ENCODE peak calls at places on chromosomes 6 and 20, in seven cellular contexts. One of them, this sample, is unnamed.

GRCh38 chr6:3231213-3232016 is 4.0 kb upstream of the TUBB2B start:
- DNase-seq in MV-4-11: no peak
- DNase-seq in AG09319: peak
- DNase-seq in RPMI7951: peak
- DNase-seq in stimulated activated naive CD8-positive, alpha-beta T cell treated with anti-CD3 and anti-CD28 coated beads, Interleukin-15, Interleukin-2, amounts not matched to agents 100 U/mL and 50 U/mL, for 24 hours: no peak
- DNase-seq in HTR-8/SVneo: peak
- DNase-seq in activated CD8-positive, alpha-beta memory T cell treated with anti-CD3 and anti-CD28 coated beads for 48 hours: no peak
- DNase-seq in this sample: peak

GRCh38 chr6:33700391-33701050 is 11.0 kb downstream of the UQCC2 start:
- DNase-seq in stimulated activated naive CD8-positive, alpha-beta T cell treated with anti-CD3 and anti-CD28 coated beads, Interleukin-15, Interleukin-2, amounts not matched to agents 100 U/mL and 50 U/mL, for 24 hours: peak
- DNase-seq in AG09319: no peak
- DNase-seq in activated CD8-positive, alpha-beta memory T cell treated with anti-CD3 and anti-CD28 coated beads for 48 hours: no peak
- DNase-seq in HTR-8/SVneo: peak
- DNase-seq in MV-4-11: peak
- DNase-seq in RPMI7951: peak
- DNase-seq in this sample: peak

GRCh38 chr20:24608926-24609667 is 139.7 kb downstream of the SYNDIG1 start:
- DNase-seq in RPMI7951: peak
- DNase-seq in HTR-8/SVneo: no peak
- DNase-seq in MV-4-11: peak
- DNase-seq in activated CD8-positive, alpha-beta memory T cell treated with anti-CD3 and anti-CD28 coated beads for 48 hours: no peak
- DNase-seq in stimulated activated naive CD8-positive, alpha-beta T cell treated with anti-CD3 and anti-CD28 coated beads, Interleukin-15, Interleukin-2, amounts not matched to agents 100 U/mL and 50 U/mL, for 24 hours: no peak
- DNase-seq in AG09319: no peak
- DNase-seq in this sample: no peak

GRCh38 chr6:52020961-52021570 is 66.3 kb downstream of the PKHD1 start:
- DNase-seq in HTR-8/SVneo: peak
- DNase-seq in MV-4-11: no peak
- DNase-seq in AG09319: no peak
- DNase-seq in RPMI7951: peak
- DNase-seq in activated CD8-positive, alpha-beta memory T cell treated with anti-CD3 and anti-CD28 coated beads for 48 hours: no peak
- DNase-seq in stimulated activated naive CD8-positive, alpha-beta T cell treated with anti-CD3 and anti-CD28 coated beads, Interleukin-15, Interleukin-2, amounts not matched to agents 100 U/mL and 50 U/mL, for 24 hours: no peak
- DNase-seq in this sample: no peak

GRCh38 chr20:32028647-32029372 is 18.6 kb downstream of the CCM2L start:
- DNase-seq in AG09319: no peak
- DNase-seq in stimulated activated naive CD8-positive, alpha-beta T cell treated with anti-CD3 and anti-CD28 coated beads, Interleukin-15, Interleukin-2, amounts not matched to agents 100 U/mL and 50 U/mL, for 24 hours: no peak
- DNase-seq in HTR-8/SVneo: no peak
- DNase-seq in activated CD8-positive, alpha-beta memory T cell treated with anti-CD3 and anti-CD28 coated beads for 48 hours: no peak
- DNase-seq in MV-4-11: no peak
- DNase-seq in RPMI7951: no peak
- DNase-seq in this sample: no peak

GRCh38 chr20:11652128-11652527 is 265.6 kb upstream of the BTBD3 start:
- DNase-seq in activated CD8-positive, alpha-beta memory T cell treated with anti-CD3 and anti-CD28 coated beads for 48 hours: no peak
- DNase-seq in AG09319: no peak
- DNase-seq in RPMI7951: no peak
- DNase-seq in stimulated activated naive CD8-positive, alpha-beta T cell treated with anti-CD3 and anti-CD28 coated beads, Interleukin-15, Interleukin-2, amounts not matched to agents 100 U/mL and 50 U/mL, for 24 hours: no peak
- DNase-seq in HTR-8/SVneo: no peak
- DNase-seq in MV-4-11: no peak
- DNase-seq in this sample: no peak

GRCh38 chr20:40669692-40670091 is 19.3 kb downstream of the MAFB start:
- DNase-seq in activated CD8-positive, alpha-beta memory T cell treated with anti-CD3 and anti-CD28 coated beads for 48 hours: no peak
- DNase-seq in AG09319: no peak
- DNase-seq in MV-4-11: no peak
- DNase-seq in HTR-8/SVneo: no peak
- DNase-seq in RPMI7951: peak
- DNase-seq in stimulated activated naive CD8-positive, alpha-beta T cell treated with anti-CD3 and anti-CD28 coated beads, Interleukin-15, Interleukin-2, amounts not matched to agents 100 U/mL and 50 U/mL, for 24 hours: no peak
- DNase-seq in this sample: no peak

GRCh38 chr6:140824595-140824994 is 1308.1 kb upstream of the GJE1 start:
- DNase-seq in MV-4-11: no peak
- DNase-seq in RPMI7951: no peak
- DNase-seq in HTR-8/SVneo: no peak
- DNase-seq in AG09319: peak
- DNase-seq in stimulated activated naive CD8-positive, alpha-beta T cell treated with anti-CD3 and anti-CD28 coated beads, Interleukin-15, Interleukin-2, amounts not matched to agents 100 U/mL and 50 U/mL, for 24 hours: no peak
- DNase-seq in activated CD8-positive, alpha-beta memory T cell treated with anti-CD3 and anti-CD28 coated beads for 48 hours: no peak
- DNase-seq in this sample: no peak

GRCh38 chr20:14925286-14925685 is 587.9 kb upstream of the FLRT3 start:
- DNase-seq in stimulated activated naive CD8-positive, alpha-beta T cell treated with anti-CD3 and anti-CD28 coated beads, Interleukin-15, Interleukin-2, amounts not matched to agents 100 U/mL and 50 U/mL, for 24 hours: no peak
- DNase-seq in MV-4-11: no peak
- DNase-seq in HTR-8/SVneo: no peak
- DNase-seq in AG09319: no peak
- DNase-seq in RPMI7951: no peak
- DNase-seq in activated CD8-positive, alpha-beta memory T cell treated with anti-CD3 and anti-CD28 coated beads for 48 hours: no peak
- DNase-seq in this sample: no peak

GRCh38 chr6:151141685-151142084 is 98.1 kb upstream of the AKAP12 start:
- DNase-seq in RPMI7951: peak
- DNase-seq in stimulated activated naive CD8-positive, alpha-beta T cell treated with anti-CD3 and anti-CD28 coated beads, Interleukin-15, Interleukin-2, amounts not matched to agents 100 U/mL and 50 U/mL, for 24 hours: no peak
- DNase-seq in HTR-8/SVneo: no peak
- DNase-seq in activated CD8-positive, alpha-beta memory T cell treated with anti-CD3 and anti-CD28 coated beads for 48 hours: no peak
- DNase-seq in AG09319: no peak
- DNase-seq in MV-4-11: no peak
- DNase-seq in this sample: no peak

GRCh38 chr6:42099340-42100028 is 42.9 kb downstream of the C6orf132 start:
- DNase-seq in stimulated activated naive CD8-positive, alpha-beta T cell treated with anti-CD3 and anti-CD28 coated beads, Interleukin-15, Interleukin-2, amounts not matched to agents 100 U/mL and 50 U/mL, for 24 hours: peak
- DNase-seq in MV-4-11: no peak
- DNase-seq in AG09319: no peak
- DNase-seq in activated CD8-positive, alpha-beta memory T cell treated with anti-CD3 and anti-CD28 coated beads for 48 hours: no peak
- DNase-seq in RPMI7951: peak
- DNase-seq in HTR-8/SVneo: peak
- DNase-seq in this sample: no peak

GRCh38 chr6:162684961-162685360 is 42.6 kb downstream of the PRKN start:
- DNase-seq in activated CD8-positive, alpha-beta memory T cell treated with anti-CD3 and anti-CD28 coated beads for 48 hours: no peak
- DNase-seq in MV-4-11: no peak
- DNase-seq in RPMI7951: no peak
- DNase-seq in HTR-8/SVneo: no peak
- DNase-seq in AG09319: no peak
- DNase-seq in stimulated activated naive CD8-positive, alpha-beta T cell treated with anti-CD3 and anti-CD28 coated beads, Interleukin-15, Interleukin-2, amounts not matched to agents 100 U/mL and 50 U/mL, for 24 hours: no peak
- DNase-seq in this sample: no peak

GRCh38 chr6:5471044-5471443 is 209.7 kb downstream of the FARS2 start:
- DNase-seq in activated CD8-positive, alpha-beta memory T cell treated with anti-CD3 and anti-CD28 coated beads for 48 hours: peak
- DNase-seq in RPMI7951: peak
- DNase-seq in MV-4-11: peak
- DNase-seq in HTR-8/SVneo: peak
- DNase-seq in stimulated activated naive CD8-positive, alpha-beta T cell treated with anti-CD3 and anti-CD28 coated beads, Interleukin-15, Interleukin-2, amounts not matched to agents 100 U/mL and 50 U/mL, for 24 hours: peak
- DNase-seq in AG09319: no peak
- DNase-seq in this sample: peak

GRCh38 chr20:53642196-53643030 is 48.8 kb upstream of the ZNF217 start:
- DNase-seq in RPMI7951: peak
- DNase-seq in AG09319: no peak
- DNase-seq in stimulated activated naive CD8-positive, alpha-beta T cell treated with anti-CD3 and anti-CD28 coated beads, Interleukin-15, Interleukin-2, amounts not matched to agents 100 U/mL and 50 U/mL, for 24 hours: peak
- DNase-seq in activated CD8-positive, alpha-beta memory T cell treated with anti-CD3 and anti-CD28 coated beads for 48 hours: no peak
- DNase-seq in HTR-8/SVneo: peak
- DNase-seq in MV-4-11: peak
- DNase-seq in this sample: peak

GRCh38 chr6:42339991-42340401 is 111.7 kb downstream of the TRERF1 start:
- DNase-seq in RPMI7951: no peak
- DNase-seq in AG09319: no peak
- DNase-seq in MV-4-11: no peak
- DNase-seq in HTR-8/SVneo: no peak
- DNase-seq in stimulated activated naive CD8-positive, alpha-beta T cell treated with anti-CD3 and anti-CD28 coated beads, Interleukin-15, Interleukin-2, amounts not matched to agents 100 U/mL and 50 U/mL, for 24 hours: peak
- DNase-seq in activated CD8-positive, alpha-beta memory T cell treated with anti-CD3 and anti-CD28 coated beads for 48 hours: no peak
- DNase-seq in this sample: no peak

GRCh38 chr20:22619272-22619671 is 34.9 kb upstream of the FOXA2 start:
- DNase-seq in stimulated activated naive CD8-positive, alpha-beta T cell treated with anti-CD3 and anti-CD28 coated beads, Interleukin-15, Interleukin-2, amounts not matched to agents 100 U/mL and 50 U/mL, for 24 hours: no peak
- DNase-seq in MV-4-11: no peak
- DNase-seq in AG09319: no peak
- DNase-seq in activated CD8-positive, alpha-beta memory T cell treated with anti-CD3 and anti-CD28 coated beads for 48 hours: no peak
- DNase-seq in RPMI7951: no peak
- DNase-seq in HTR-8/SVneo: no peak
- DNase-seq in this sample: no peak

GRCh38 chr6:29005183-29005885 is at the start of gene ZNF311:
- DNase-seq in HTR-8/SVneo: peak
- DNase-seq in RPMI7951: peak
- DNase-seq in activated CD8-positive, alpha-beta memory T cell treated with anti-CD3 and anti-CD28 coated beads for 48 hours: no peak
- DNase-seq in stimulated activated naive CD8-positive, alpha-beta T cell treated with anti-CD3 and anti-CD28 coated beads, Interleukin-15, Interleukin-2, amounts not matched to agents 100 U/mL and 50 U/mL, for 24 hours: peak
- DNase-seq in AG09319: no peak
- DNase-seq in MV-4-11: peak
- DNase-seq in this sample: peak

GRCh38 chr6:125363360-125364121 is 61.8 kb upstream of the HDDC2 start:
- DNase-seq in activated CD8-positive, alpha-beta memory T cell treated with anti-CD3 and anti-CD28 coated beads for 48 hours: no peak
- DNase-seq in AG09319: no peak
- DNase-seq in RPMI7951: peak
- DNase-seq in MV-4-11: no peak
- DNase-seq in stimulated activated naive CD8-positive, alpha-beta T cell treated with anti-CD3 and anti-CD28 coated beads, Interleukin-15, Interleukin-2, amounts not matched to agents 100 U/mL and 50 U/mL, for 24 hours: no peak
- DNase-seq in HTR-8/SVneo: peak
- DNase-seq in this sample: peak

GRCh38 chr20:48697845-48698491 is 129.8 kb downstream of the PREX1 start:
- DNase-seq in RPMI7951: peak
- DNase-seq in stimulated activated naive CD8-positive, alpha-beta T cell treated with anti-CD3 and anti-CD28 coated beads, Interleukin-15, Interleukin-2, amounts not matched to agents 100 U/mL and 50 U/mL, for 24 hours: no peak
- DNase-seq in HTR-8/SVneo: peak
- DNase-seq in AG09319: no peak
- DNase-seq in MV-4-11: no peak
- DNase-seq in activated CD8-positive, alpha-beta memory T cell treated with anti-CD3 and anti-CD28 coated beads for 48 hours: no peak
- DNase-seq in this sample: no peak

GRCh38 chr6:153425536-153425935 is 294.5 kb upstream of the RGS17 start:
- DNase-seq in AG09319: no peak
- DNase-seq in stimulated activated naive CD8-positive, alpha-beta T cell treated with anti-CD3 and anti-CD28 coated beads, Interleukin-15, Interleukin-2, amounts not matched to agents 100 U/mL and 50 U/mL, for 24 hours: no peak
- DNase-seq in activated CD8-positive, alpha-beta memory T cell treated with anti-CD3 and anti-CD28 coated beads for 48 hours: no peak
- DNase-seq in RPMI7951: no peak
- DNase-seq in HTR-8/SVneo: no peak
- DNase-seq in MV-4-11: peak
- DNase-seq in this sample: no peak

GRCh38 chr20:50482396-50482890 is 27.7 kb upstream of the PTPN1 start:
- DNase-seq in MV-4-11: no peak
- DNase-seq in HTR-8/SVneo: no peak
- DNase-seq in RPMI7951: no peak
- DNase-seq in stimulated activated naive CD8-positive, alpha-beta T cell treated with anti-CD3 and anti-CD28 coated beads, Interleukin-15, Interleukin-2, amounts not matched to agents 100 U/mL and 50 U/mL, for 24 hours: no peak
- DNase-seq in activated CD8-positive, alpha-beta memory T cell treated with anti-CD3 and anti-CD28 coated beads for 48 hours: no peak
- DNase-seq in AG09319: no peak
- DNase-seq in this sample: no peak

GRCh38 chr20:34017610-34018009 is 23.9 kb downstream of the RALY start:
- DNase-seq in stimulated activated naive CD8-positive, alpha-beta T cell treated with anti-CD3 and anti-CD28 coated beads, Interleukin-15, Interleukin-2, amounts not matched to agents 100 U/mL and 50 U/mL, for 24 hours: no peak
- DNase-seq in activated CD8-positive, alpha-beta memory T cell treated with anti-CD3 and anti-CD28 coated beads for 48 hours: no peak
- DNase-seq in AG09319: no peak
- DNase-seq in RPMI7951: peak
- DNase-seq in HTR-8/SVneo: peak
- DNase-seq in MV-4-11: no peak
- DNase-seq in this sample: no peak

GRCh38 chr20:4217349-4217761 is 202.0 kb upstream of the RNF24 start:
- DNase-seq in MV-4-11: no peak
- DNase-seq in stimulated activated naive CD8-positive, alpha-beta T cell treated with anti-CD3 and anti-CD28 coated beads, Interleukin-15, Interleukin-2, amounts not matched to agents 100 U/mL and 50 U/mL, for 24 hours: no peak
- DNase-seq in RPMI7951: peak
- DNase-seq in AG09319: no peak
- DNase-seq in HTR-8/SVneo: no peak
- DNase-seq in activated CD8-positive, alpha-beta memory T cell treated with anti-CD3 and anti-CD28 coated beads for 48 hours: no peak
- DNase-seq in this sample: no peak